ENCODE peak calls at places on chromosomes 3 and 15, in four cellular contexts. One of them, this sample, is unnamed.

GRCh38 chr3:102866845-102867244 is 432.0 kb downstream of the ZPLD1 start:
- DNase-seq in bronchial epithelial cell: no peak
- DNase-seq in BJ: no peak
- DNase-seq in CD8-positive, alpha-beta T cell: no peak
- DNase-seq in this sample: no peak

GRCh38 chr3:14513566-14514322 is 26.4 kb downstream of the GRIP2 start:
- DNase-seq in bronchial epithelial cell: no peak
- DNase-seq in BJ: no peak
- DNase-seq in CD8-positive, alpha-beta T cell: no peak
- DNase-seq in this sample: peak; percentile 7

GRCh38 chr15:56735589-56735988 is 2.3 kb upstream of the ZNF280D start:
- DNase-seq in bronchial epithelial cell: no peak
- DNase-seq in BJ: no peak
- DNase-seq in CD8-positive, alpha-beta T cell: no peak
- DNase-seq in this sample: no peak

GRCh38 chr3:177126015-177126773 is 71.1 kb downstream of the TBL1XR1 start:
- DNase-seq in bronchial epithelial cell: peak; percentile 92
- DNase-seq in BJ: peak; percentile 50
- DNase-seq in CD8-positive, alpha-beta T cell: no peak
- DNase-seq in this sample: no peak

GRCh38 chr15:85008474-85009260 is 27.0 kb downstream of the PDE8A start:
- DNase-seq in bronchial epithelial cell: no peak
- DNase-seq in BJ: no peak
- DNase-seq in CD8-positive, alpha-beta T cell: no peak
- DNase-seq in this sample: no peak

GRCh38 chr3:45104715-45105711 is 41.2 kb downstream of the CDCP1 start:
- DNase-seq in bronchial epithelial cell: no peak
- DNase-seq in BJ: no peak
- DNase-seq in CD8-positive, alpha-beta T cell: no peak
- DNase-seq in this sample: no peak

GRCh38 chr3:143001034-143001368 is 369 bp upstream of the U2SURP start:
- DNase-seq in bronchial epithelial cell: no peak
- DNase-seq in BJ: no peak
- DNase-seq in CD8-positive, alpha-beta T cell: no peak
- DNase-seq in this sample: peak; percentile 43

GRCh38 chr3:164814106-164814505 is 264.2 kb downstream of the SI start:
- DNase-seq in bronchial epithelial cell: no peak
- DNase-seq in BJ: no peak
- DNase-seq in CD8-positive, alpha-beta T cell: no peak
- DNase-seq in this sample: no peak

GRCh38 chr15:90097475-90097874 is 4.8 kb downstream of the IDH2 start:
- DNase-seq in bronchial epithelial cell: no peak
- DNase-seq in BJ: no peak
- DNase-seq in CD8-positive, alpha-beta T cell: peak; percentile 74
- DNase-seq in this sample: no peak

GRCh38 chr15:30918366-30918765 is 14.7 kb downstream of the FAN1 start:
- DNase-seq in bronchial epithelial cell: no peak
- DNase-seq in BJ: no peak
- DNase-seq in CD8-positive, alpha-beta T cell: no peak
- DNase-seq in this sample: no peak

GRCh38 chr3:182621435-182622240 is 171.7 kb upstream of the ATP11B start:
- DNase-seq in bronchial epithelial cell: no peak
- DNase-seq in BJ: no peak
- DNase-seq in CD8-positive, alpha-beta T cell: no peak
- DNase-seq in this sample: no peak

GRCh38 chr3:38438421-38438820 is 15.3 kb upstream of the ACVR2B start:
- DNase-seq in bronchial epithelial cell: no peak
- DNase-seq in BJ: no peak
- DNase-seq in CD8-positive, alpha-beta T cell: peak; percentile 33
- DNase-seq in this sample: no peak

GRCh38 chr3:28856796-28857195 is 424.1 kb upstream of the RBMS3 start:
- DNase-seq in bronchial epithelial cell: peak; percentile 54
- DNase-seq in BJ: no peak
- DNase-seq in CD8-positive, alpha-beta T cell: no peak
- DNase-seq in this sample: no peak

GRCh38 chr3:64533565-64534317 is 154.1 kb downstream of the ADAMTS9 start:
- DNase-seq in bronchial epithelial cell: peak; percentile 75
- DNase-seq in BJ: peak; percentile 20
- DNase-seq in CD8-positive, alpha-beta T cell: no peak
- DNase-seq in this sample: peak; percentile 17

GRCh38 chr15:80068578-80068977 is 9.1 kb downstream of the ZFAND6 start:
- DNase-seq in bronchial epithelial cell: no peak
- DNase-seq in BJ: peak; percentile 34
- DNase-seq in CD8-positive, alpha-beta T cell: no peak
- DNase-seq in this sample: no peak

GRCh38 chr3:49779378-49780079 is 6.8 kb downstream of the IP6K1 start:
- DNase-seq in bronchial epithelial cell: no peak
- DNase-seq in BJ: no peak
- DNase-seq in CD8-positive, alpha-beta T cell: no peak
- DNase-seq in this sample: no peak

GRCh38 chr15:50137330-50137761 is 18.3 kb upstream of the ATP8B4 start:
- DNase-seq in bronchial epithelial cell: peak; percentile 65
- DNase-seq in BJ: peak; percentile 65
- DNase-seq in CD8-positive, alpha-beta T cell: no peak
- DNase-seq in this sample: no peak

DNA sequence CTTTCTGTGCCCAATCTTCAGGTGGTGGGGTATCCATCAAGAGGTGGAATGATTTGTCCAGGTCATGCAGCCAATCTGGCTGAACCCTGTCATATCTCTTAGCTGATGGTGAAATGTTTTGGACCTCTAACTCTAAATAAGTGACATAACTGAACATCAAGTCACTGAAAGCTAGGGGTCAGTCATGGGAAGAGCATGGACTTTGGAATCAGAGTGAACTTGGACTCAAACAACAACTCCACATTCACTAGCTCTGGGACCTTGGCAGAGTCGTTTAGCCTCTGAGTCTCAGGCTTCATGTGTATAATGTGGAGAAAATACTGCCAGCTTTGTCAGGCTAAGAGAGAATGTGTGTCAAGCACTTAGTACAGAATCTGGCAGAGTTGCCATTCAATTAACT is 557.8 kb upstream of the CFAP20DC start:
- DNase-seq in bronchial epithelial cell: peak; percentile 26
- DNase-seq in BJ: no peak
- DNase-seq in CD8-positive, alpha-beta T cell: no peak
- DNase-seq in this sample: no peak
- TF ChIP-seq CTCF in bronchial epithelial cell: peak; percentile 26
- TF ChIP-seq CTCF in BJ: peak; percentile 24
- TF ChIP-seq CTCF in CD8-positive, alpha-beta T cell: no peak
- TF ChIP-seq CTCF in this sample: no peak

GRCh38 chr3:195226900-195227447 is 44.0 kb downstream of the XXYLT1 start:
- DNase-seq in bronchial epithelial cell: no peak
- DNase-seq in BJ: no peak
- DNase-seq in CD8-positive, alpha-beta T cell: no peak
- DNase-seq in this sample: no peak
- TF ChIP-seq CTCF in bronchial epithelial cell: peak; percentile 59
- TF ChIP-seq CTCF in BJ: peak; percentile 44
- TF ChIP-seq CTCF in CD8-positive, alpha-beta T cell: no peak
- TF ChIP-seq CTCF in this sample: no peak

GRCh38 chr3:127689266-127689860 is 16.6 kb downstream of the ABTB1 start:
- DNase-seq in bronchial epithelial cell: no peak
- DNase-seq in BJ: no peak
- DNase-seq in CD8-positive, alpha-beta T cell: no peak
- DNase-seq in this sample: no peak
- TF ChIP-seq CTCF in bronchial epithelial cell: no peak
- TF ChIP-seq CTCF in BJ: no peak
- TF ChIP-seq CTCF in CD8-positive, alpha-beta T cell: no peak
- TF ChIP-seq CTCF in this sample: no peak

GRCh38 chr3:42769477-42770131 is 3.4 kb downstream of the CCDC13 start:
- DNase-seq in bronchial epithelial cell: no peak
- DNase-seq in BJ: no peak
- DNase-seq in CD8-positive, alpha-beta T cell: no peak
- DNase-seq in this sample: no peak
- TF ChIP-seq CTCF in bronchial epithelial cell: no peak
- TF ChIP-seq CTCF in BJ: no peak
- TF ChIP-seq CTCF in CD8-positive, alpha-beta T cell: no peak
- TF ChIP-seq CTCF in this sample: no peak

GRCh38 chr3:172369590-172370259 is 78.5 kb downstream of the GHSR start:
- DNase-seq in bronchial epithelial cell: no peak
- DNase-seq in BJ: no peak
- DNase-seq in CD8-positive, alpha-beta T cell: no peak
- DNase-seq in this sample: no peak
- TF ChIP-seq CTCF in bronchial epithelial cell: no peak
- TF ChIP-seq CTCF in BJ: no peak
- TF ChIP-seq CTCF in CD8-positive, alpha-beta T cell: no peak
- TF ChIP-seq CTCF in this sample: no peak